ENCODE peak calls at places on chromosomes 7 and 10, in nine cellular contexts. One of them, this sample, is unnamed.

GRCh38 chr7:50393076-50393475 is 57.1 kb downstream of the FIGNL1 start:
- DNase-seq in HEK293T: no peak
- DNase-seq in dorsolateral prefrontal cortex: no peak
- DNase-seq in NCI-H1694 treated with DMSO at 0.1 percent for 48 hours: no peak
- DNase-seq in activated CD4-positive, alpha-beta T cell treated with anti-CD3 and anti-CD28 coated beads, Interleukin-2, amount 50 U/mL, for 1 hour: peak
- DNase-seq in amygdala: no peak
- DNase-seq in naive thymus-derived CD4-positive, alpha-beta T cell: peak
- DNase-seq in SIG-M5: no peak
- DNase-seq in NCI-H2029: no peak
- DNase-seq in this sample: no peak

GRCh38 chr10:79252450-79252849 is 94.8 kb upstream of the PPIF start:
- DNase-seq in HEK293T: no peak
- DNase-seq in NCI-H2029: no peak
- DNase-seq in SIG-M5: no peak
- DNase-seq in naive thymus-derived CD4-positive, alpha-beta T cell: no peak
- DNase-seq in amygdala: no peak
- DNase-seq in dorsolateral prefrontal cortex: no peak
- DNase-seq in activated CD4-positive, alpha-beta T cell treated with anti-CD3 and anti-CD28 coated beads, Interleukin-2, amount 50 U/mL, for 1 hour: no peak
- DNase-seq in NCI-H1694 treated with DMSO at 0.1 percent for 48 hours: no peak
- DNase-seq in this sample: no peak

GRCh38 chr7:78516450-78516849 is 717.9 kb downstream of the PHTF2 start:
- DNase-seq in NCI-H2029: no peak
- DNase-seq in naive thymus-derived CD4-positive, alpha-beta T cell: no peak
- DNase-seq in SIG-M5: no peak
- DNase-seq in NCI-H1694 treated with DMSO at 0.1 percent for 48 hours: no peak
- DNase-seq in dorsolateral prefrontal cortex: no peak
- DNase-seq in HEK293T: no peak
- DNase-seq in amygdala: no peak
- DNase-seq in activated CD4-positive, alpha-beta T cell treated with anti-CD3 and anti-CD28 coated beads, Interleukin-2, amount 50 U/mL, for 1 hour: no peak
- DNase-seq in this sample: no peak

GRCh38 chr7:98079891-98080653 is 26.6 kb upstream of the LMTK2 start:
- DNase-seq in NCI-H1694 treated with DMSO at 0.1 percent for 48 hours: peak
- DNase-seq in NCI-H2029: no peak
- DNase-seq in amygdala: no peak
- DNase-seq in naive thymus-derived CD4-positive, alpha-beta T cell: no peak
- DNase-seq in SIG-M5: no peak
- DNase-seq in activated CD4-positive, alpha-beta T cell treated with anti-CD3 and anti-CD28 coated beads, Interleukin-2, amount 50 U/mL, for 1 hour: no peak
- DNase-seq in HEK293T: no peak
- DNase-seq in dorsolateral prefrontal cortex: no peak
- DNase-seq in this sample: no peak

GRCh38 chr7:102125127-102125561 is 161.5 kb upstream of the SH2B2 start:
- DNase-seq in naive thymus-derived CD4-positive, alpha-beta T cell: no peak
- DNase-seq in amygdala: no peak
- DNase-seq in HEK293T: no peak
- DNase-seq in NCI-H1694 treated with DMSO at 0.1 percent for 48 hours: no peak
- DNase-seq in NCI-H2029: peak
- DNase-seq in SIG-M5: no peak
- DNase-seq in dorsolateral prefrontal cortex: no peak
- DNase-seq in activated CD4-positive, alpha-beta T cell treated with anti-CD3 and anti-CD28 coated beads, Interleukin-2, amount 50 U/mL, for 1 hour: no peak
- DNase-seq in this sample: peak

GRCh38 chr10:47379901-47380300 is 4.2 kb downstream of the ZNF488 start:
- DNase-seq in NCI-H2029: no peak
- DNase-seq in naive thymus-derived CD4-positive, alpha-beta T cell: peak
- DNase-seq in NCI-H1694 treated with DMSO at 0.1 percent for 48 hours: no peak
- DNase-seq in amygdala: peak
- DNase-seq in SIG-M5: no peak
- DNase-seq in dorsolateral prefrontal cortex: peak
- DNase-seq in activated CD4-positive, alpha-beta T cell treated with anti-CD3 and anti-CD28 coated beads, Interleukin-2, amount 50 U/mL, for 1 hour: no peak
- DNase-seq in HEK293T: no peak
- DNase-seq in this sample: no peak

GRCh38 chr7:2171855-2172254 is 60.9 kb downstream of the MAD1L1 start:
- DNase-seq in NCI-H2029: peak
- DNase-seq in NCI-H1694 treated with DMSO at 0.1 percent for 48 hours: no peak
- DNase-seq in amygdala: no peak
- DNase-seq in HEK293T: no peak
- DNase-seq in activated CD4-positive, alpha-beta T cell treated with anti-CD3 and anti-CD28 coated beads, Interleukin-2, amount 50 U/mL, for 1 hour: no peak
- DNase-seq in dorsolateral prefrontal cortex: no peak
- DNase-seq in SIG-M5: no peak
- DNase-seq in naive thymus-derived CD4-positive, alpha-beta T cell: no peak
- DNase-seq in this sample: no peak

GRCh38 chr7:151623766-151624165 is 104.1 kb upstream of the RHEB start:
- DNase-seq in SIG-M5: no peak
- DNase-seq in HEK293T: no peak
- DNase-seq in naive thymus-derived CD4-positive, alpha-beta T cell: no peak
- DNase-seq in dorsolateral prefrontal cortex: no peak
- DNase-seq in amygdala: no peak
- DNase-seq in activated CD4-positive, alpha-beta T cell treated with anti-CD3 and anti-CD28 coated beads, Interleukin-2, amount 50 U/mL, for 1 hour: no peak
- DNase-seq in NCI-H2029: no peak
- DNase-seq in NCI-H1694 treated with DMSO at 0.1 percent for 48 hours: no peak
- DNase-seq in this sample: no peak

GRCh38 chr7:106205621-106206222 is 79.1 kb downstream of the NAMPT start:
- DNase-seq in NCI-H2029: no peak
- DNase-seq in dorsolateral prefrontal cortex: no peak
- DNase-seq in HEK293T: no peak
- DNase-seq in naive thymus-derived CD4-positive, alpha-beta T cell: no peak
- DNase-seq in amygdala: no peak
- DNase-seq in SIG-M5: no peak
- DNase-seq in NCI-H1694 treated with DMSO at 0.1 percent for 48 hours: no peak
- DNase-seq in activated CD4-positive, alpha-beta T cell treated with anti-CD3 and anti-CD28 coated beads, Interleukin-2, amount 50 U/mL, for 1 hour: no peak
- DNase-seq in this sample: no peak

GRCh38 chr7:130294314-130294713 is 1.4 kb downstream of the CPA4 start:
- DNase-seq in SIG-M5: no peak
- DNase-seq in activated CD4-positive, alpha-beta T cell treated with anti-CD3 and anti-CD28 coated beads, Interleukin-2, amount 50 U/mL, for 1 hour: no peak
- DNase-seq in HEK293T: no peak
- DNase-seq in NCI-H2029: no peak
- DNase-seq in NCI-H1694 treated with DMSO at 0.1 percent for 48 hours: no peak
- DNase-seq in naive thymus-derived CD4-positive, alpha-beta T cell: no peak
- DNase-seq in dorsolateral prefrontal cortex: no peak
- DNase-seq in amygdala: no peak
- DNase-seq in this sample: no peak

GRCh38 chr7:129150199-129150996 is 5.9 kb downstream of the TSPAN33 start:
- DNase-seq in SIG-M5: no peak
- DNase-seq in NCI-H1694 treated with DMSO at 0.1 percent for 48 hours: no peak
- DNase-seq in NCI-H2029: no peak
- DNase-seq in naive thymus-derived CD4-positive, alpha-beta T cell: no peak
- DNase-seq in activated CD4-positive, alpha-beta T cell treated with anti-CD3 and anti-CD28 coated beads, Interleukin-2, amount 50 U/mL, for 1 hour: no peak
- DNase-seq in dorsolateral prefrontal cortex: no peak
- DNase-seq in HEK293T: no peak
- DNase-seq in amygdala: no peak
- DNase-seq in this sample: no peak

GRCh38 chr10:118991326-118991725 is 38.2 kb upstream of the NANOS1 start:
- DNase-seq in NCI-H2029: no peak
- DNase-seq in NCI-H1694 treated with DMSO at 0.1 percent for 48 hours: no peak
- DNase-seq in HEK293T: no peak
- DNase-seq in dorsolateral prefrontal cortex: no peak
- DNase-seq in activated CD4-positive, alpha-beta T cell treated with anti-CD3 and anti-CD28 coated beads, Interleukin-2, amount 50 U/mL, for 1 hour: no peak
- DNase-seq in SIG-M5: no peak
- DNase-seq in amygdala: no peak
- DNase-seq in naive thymus-derived CD4-positive, alpha-beta T cell: no peak
- DNase-seq in this sample: no peak

GRCh38 chr10:76403876-76404275 is 972.5 kb downstream of the LRMDA start:
- DNase-seq in activated CD4-positive, alpha-beta T cell treated with anti-CD3 and anti-CD28 coated beads, Interleukin-2, amount 50 U/mL, for 1 hour: no peak
- DNase-seq in NCI-H2029: no peak
- DNase-seq in HEK293T: no peak
- DNase-seq in SIG-M5: peak
- DNase-seq in naive thymus-derived CD4-positive, alpha-beta T cell: no peak
- DNase-seq in dorsolateral prefrontal cortex: no peak
- DNase-seq in NCI-H1694 treated with DMSO at 0.1 percent for 48 hours: no peak
- DNase-seq in amygdala: no peak
- DNase-seq in this sample: peak

This sample was measured in tibial nerve.